ENCODE peak calls at places on chromosome 12, in four cellular contexts. One of them, this sample, is unnamed.
A peak's percentile ranks its signal among the peaks of the same experiment; 100 is the strongest.

GRCh38 chr12:127393896-127394295 is 873.1 kb upstream of the TMEM132C start:
- DNase-seq in lower lobe of right lung: no peak
- DNase-seq in mesendoderm: no peak
- DNase-seq in HCT116: no peak
- DNase-seq in this sample: no peak

GRCh38 chr12:2976581-2976996 is 17.4 kb downstream of the TEAD4 start:
- DNase-seq in lower lobe of right lung: no peak
- DNase-seq in mesendoderm: peak; percentile 68
- DNase-seq in HCT116: no peak
- DNase-seq in this sample: no peak

GRCh38 chr12:3438401-3438800 is 52.6 kb upstream of the PRMT8 start:
- DNase-seq in lower lobe of right lung: no peak
- DNase-seq in mesendoderm: no peak
- DNase-seq in HCT116: no peak
- DNase-seq in this sample: no peak

GRCh38 chr12:30756074-30756473 is 1.3 kb upstream of the CAPRIN2 start:
- DNase-seq in lower lobe of right lung: no peak
- DNase-seq in mesendoderm: no peak
- DNase-seq in HCT116: no peak
- DNase-seq in this sample: no peak

GRCh38 chr12:100724071-100724470 is 70.5 kb upstream of the ANO4 start:
- DNase-seq in lower lobe of right lung: no peak
- DNase-seq in mesendoderm: peak; percentile 21
- DNase-seq in HCT116: no peak
- DNase-seq in this sample: no peak

GRCh38 chr12:57243521-57244305 is 7.3 kb downstream of the STAC3 start:
- DNase-seq in lower lobe of right lung: peak; percentile 88
- DNase-seq in mesendoderm: peak; percentile 92
- DNase-seq in HCT116: peak; percentile 74
- DNase-seq in this sample: peak; percentile 87

GRCh38 chr12:55983229-55983849 is 9.5 kb downstream of the RAB5B start:
- DNase-seq in lower lobe of right lung: no peak
- DNase-seq in mesendoderm: no peak
- DNase-seq in HCT116: no peak
- DNase-seq in this sample: no peak

GRCh38 chr12:25764892-25765291 is 193.6 kb upstream of the RASSF8 start:
- DNase-seq in lower lobe of right lung: no peak
- DNase-seq in mesendoderm: no peak
- DNase-seq in HCT116: no peak
- DNase-seq in this sample: no peak

GRCh38 chr12:9363145-9363544 is 154.9 kb upstream of the PZP start:
- DNase-seq in lower lobe of right lung: no peak
- DNase-seq in mesendoderm: peak; percentile 22
- DNase-seq in HCT116: no peak
- DNase-seq in this sample: no peak

GRCh38 chr12:70243510-70244331 is 488 bp downstream of the CNOT2 start:
- DNase-seq in lower lobe of right lung: peak; percentile 81
- DNase-seq in mesendoderm: peak; percentile 85
- DNase-seq in HCT116: peak; percentile 13
- DNase-seq in this sample: peak; percentile 89

GRCh38 chr12:72031066-72031465 is 92.4 kb downstream of the TPH2 start:
- DNase-seq in lower lobe of right lung: no peak
- DNase-seq in mesendoderm: no peak
- DNase-seq in HCT116: no peak
- DNase-seq in this sample: no peak

GRCh38 chr12:105296116-105297095 is 34.1 kb upstream of the C12orf75 start:
- DNase-seq in lower lobe of right lung: no peak
- DNase-seq in mesendoderm: no peak
- DNase-seq in HCT116: no peak
- DNase-seq in this sample: no peak

GRCh38 chr12:64268409-64268808 is 46.3 kb upstream of the KICS2 start:
- DNase-seq in lower lobe of right lung: no peak
- DNase-seq in mesendoderm: no peak
- DNase-seq in HCT116: no peak
- DNase-seq in this sample: no peak

GRCh38 chr12:130031041-130031440 is 127.2 kb upstream of the TMEM132D start:
- DNase-seq in lower lobe of right lung: no peak
- DNase-seq in mesendoderm: no peak
- DNase-seq in HCT116: no peak
- DNase-seq in this sample: no peak

GRCh38 chr12:78696267-78696666 is 168.3 kb upstream of the SYT1 start:
- DNase-seq in lower lobe of right lung: no peak
- DNase-seq in mesendoderm: no peak
- DNase-seq in HCT116: no peak
- DNase-seq in this sample: no peak

GRCh38 chr12:128727461-128727860 is 96.3 kb downstream of the SLC15A4 start:
- DNase-seq in lower lobe of right lung: no peak
- DNase-seq in mesendoderm: no peak
- DNase-seq in HCT116: no peak
- DNase-seq in this sample: no peak

GRCh38 chr12:54795664-54796063 is 58.7 kb upstream of the MUCL1 start:
- DNase-seq in lower lobe of right lung: no peak
- DNase-seq in mesendoderm: no peak
- DNase-seq in HCT116: no peak
- DNase-seq in this sample: no peak

GRCh38 chr12:87848248-87848868 is 180.8 kb downstream of the C12orf50 start:
- DNase-seq in lower lobe of right lung: no peak
- DNase-seq in mesendoderm: peak; percentile 60
- DNase-seq in HCT116: peak; percentile 54
- DNase-seq in this sample: no peak

GRCh38 chr12:12376636-12377448 is 20.0 kb downstream of the BORCS5 start:
- DNase-seq in lower lobe of right lung: no peak
- DNase-seq in mesendoderm: peak; percentile 81
- DNase-seq in HCT116: peak; percentile 65
- DNase-seq in this sample: no peak

GRCh38 chr12:80216890-80217559 is 117.7 kb downstream of the OTOGL start:
- DNase-seq in lower lobe of right lung: no peak
- DNase-seq in mesendoderm: peak; percentile 36
- DNase-seq in HCT116: no peak
- DNase-seq in this sample: no peak

GRCh38 chr12:111467862-111468245 is 62.1 kb downstream of the SH2B3 start:
- DNase-seq in lower lobe of right lung: no peak
- DNase-seq in mesendoderm: no peak
- DNase-seq in HCT116: no peak
- DNase-seq in this sample: no peak

GRCh38 chr12:44247588-44247987 is 411.7 kb downstream of the TMEM117 start:
- DNase-seq in lower lobe of right lung: no peak
- DNase-seq in mesendoderm: peak; percentile 49
- DNase-seq in HCT116: no peak
- DNase-seq in this sample: no peak

GRCh38 chr12:117044790-117045174 is 54.4 kb downstream of the TESC start:
- DNase-seq in lower lobe of right lung: no peak
- DNase-seq in mesendoderm: no peak
- DNase-seq in HCT116: no peak
- DNase-seq in this sample: no peak

GRCh38 chr12:117045998-117046374 is 53.2 kb downstream of the TESC start:
- DNase-seq in lower lobe of right lung: no peak
- DNase-seq in mesendoderm: peak; percentile 73
- DNase-seq in HCT116: no peak
- DNase-seq in this sample: no peak

GRCh38 chr12:117046425-117046824 is 52.8 kb downstream of the TESC start:
- DNase-seq in lower lobe of right lung: no peak
- DNase-seq in mesendoderm: no peak
- DNase-seq in HCT116: no peak
- DNase-seq in this sample: no peak

GRCh38 chr12:117044311-117044710 is 54.9 kb downstream of the TESC start:
- DNase-seq in lower lobe of right lung: no peak
- DNase-seq in mesendoderm: no peak
- DNase-seq in HCT116: no peak
- DNase-seq in this sample: no peak

GRCh38 chr12:117045175-117045997 is 53.8 kb downstream of the TESC start:
- DNase-seq in lower lobe of right lung: no peak
- DNase-seq in mesendoderm: no peak
- DNase-seq in HCT116: no peak
- DNase-seq in this sample: no peak
- H3K4me1 ChIP-seq in lower lobe of right lung: peaks cover 9% of the 10 kb centered on the region
- H3K4me1 ChIP-seq in mesendoderm: peaks cover 7% of the 10 kb centered on the region
- H3K4me1 ChIP-seq in HCT116: peaks cover 21% of the 10 kb centered on the region
- H3K4me1 ChIP-seq in this sample: peaks cover 11% of the 10 kb centered on the region

GRCh38 chr12:120194534-120195395 is at the start of gene GCN1:
- DNase-seq in lower lobe of right lung: peak; percentile 89
- DNase-seq in mesendoderm: peak; percentile 86
- DNase-seq in HCT116: peak; percentile 47
- DNase-seq in this sample: peak; percentile 94

GRCh38 chr12:120196363-120196762 is 1.8 kb upstream of the GCN1 start:
- DNase-seq in lower lobe of right lung: no peak
- DNase-seq in mesendoderm: no peak
- DNase-seq in HCT116: no peak
- DNase-seq in this sample: no peak

GRCh38 chr12:120199025-120199424 is 1.9 kb downstream of the RPLP0 start:
- DNase-seq in lower lobe of right lung: no peak
- DNase-seq in mesendoderm: no peak
- DNase-seq in HCT116: no peak
- DNase-seq in this sample: no peak

GRCh38 chr12:120199595-120200306 is 1.2 kb downstream of the RPLP0 start:
- DNase-seq in lower lobe of right lung: no peak
- DNase-seq in mesendoderm: no peak
- DNase-seq in HCT116: no peak
- DNase-seq in this sample: no peak

GRCh38 chr12:120197542-120197887 is 3.0 kb upstream of the GCN1 start:
- DNase-seq in lower lobe of right lung: no peak
- DNase-seq in mesendoderm: no peak
- DNase-seq in HCT116: no peak
- DNase-seq in this sample: no peak
- H3K4me1 ChIP-seq in lower lobe of right lung: peaks cover 65% of the 10 kb centered on the region
- H3K4me1 ChIP-seq in mesendoderm: peaks cover 2% of the 10 kb centered on the region
- H3K4me1 ChIP-seq in HCT116: peaks cover 63% of the 10 kb centered on the region
- H3K4me1 ChIP-seq in this sample: peaks cover 45% of the 10 kb centered on the region

GRCh38 chr12:97476255-97476654 is 13.7 kb downstream of the RMST start:
- DNase-seq in lower lobe of right lung: no peak
- DNase-seq in mesendoderm: peak; percentile 39
- DNase-seq in HCT116: no peak
- DNase-seq in this sample: no peak

GRCh38 chr12:97471194-97471593 is 8.6 kb downstream of the RMST start:
- DNase-seq in lower lobe of right lung: no peak
- DNase-seq in mesendoderm: peak; percentile 37
- DNase-seq in HCT116: no peak
- DNase-seq in this sample: no peak

GRCh38 chr12:97474987-97475386 is 12.4 kb downstream of the RMST start:
- DNase-seq in lower lobe of right lung: no peak
- DNase-seq in mesendoderm: no peak
- DNase-seq in HCT116: no peak
- DNase-seq in this sample: no peak
- H3K4me1 ChIP-seq in lower lobe of right lung: no peaks in the 10 kb centered on the region
- H3K4me1 ChIP-seq in mesendoderm: peaks cover 4% of the 10 kb centered on the region
- H3K4me1 ChIP-seq in HCT116: no peaks in the 10 kb centered on the region
- H3K4me1 ChIP-seq in this sample: no peaks in the 10 kb centered on the region

DNA sequence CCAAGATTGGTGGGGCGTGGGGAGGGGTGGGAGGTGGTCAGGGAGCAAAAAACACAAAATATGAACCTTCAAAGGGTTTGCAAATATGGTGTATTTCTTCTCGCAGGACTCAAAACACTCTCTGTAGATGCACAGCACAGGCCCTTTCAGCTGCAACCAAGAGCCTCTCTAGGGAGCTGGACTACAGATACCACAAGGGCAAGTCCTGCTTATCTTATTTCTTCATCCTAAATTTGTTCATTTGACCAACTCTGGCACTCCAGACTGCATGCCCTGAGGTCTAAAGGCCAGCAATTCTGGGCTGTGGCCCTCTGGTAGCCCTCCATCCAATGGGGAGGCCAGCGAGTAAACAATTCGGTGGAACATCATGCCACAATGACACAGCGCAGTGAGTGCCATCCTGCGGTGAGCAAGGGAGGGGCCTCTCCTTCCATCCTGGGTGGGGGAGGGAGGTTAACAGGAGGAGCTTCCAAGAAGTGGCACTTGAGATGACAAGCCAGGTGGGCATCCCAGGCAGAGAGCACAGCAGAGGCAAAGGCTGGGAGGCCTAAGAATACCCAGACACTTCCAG is 616 bp upstream of the SELPLG start:
- DNase-seq in lower lobe of right lung: peak; percentile 78
- DNase-seq in mesendoderm: peak; percentile 62
- DNase-seq in HCT116: no peak
- DNase-seq in this sample: no peak
- H3K4me1 ChIP-seq in lower lobe of right lung: peaks cover 84% of the 10 kb centered on the region
- H3K4me1 ChIP-seq in mesendoderm: peaks cover 6% of the 10 kb centered on the region
- H3K4me1 ChIP-seq in HCT116: peaks cover 25% of the 10 kb centered on the region
- H3K4me1 ChIP-seq in this sample: peaks cover 75% of the 10 kb centered on the region

DNA sequence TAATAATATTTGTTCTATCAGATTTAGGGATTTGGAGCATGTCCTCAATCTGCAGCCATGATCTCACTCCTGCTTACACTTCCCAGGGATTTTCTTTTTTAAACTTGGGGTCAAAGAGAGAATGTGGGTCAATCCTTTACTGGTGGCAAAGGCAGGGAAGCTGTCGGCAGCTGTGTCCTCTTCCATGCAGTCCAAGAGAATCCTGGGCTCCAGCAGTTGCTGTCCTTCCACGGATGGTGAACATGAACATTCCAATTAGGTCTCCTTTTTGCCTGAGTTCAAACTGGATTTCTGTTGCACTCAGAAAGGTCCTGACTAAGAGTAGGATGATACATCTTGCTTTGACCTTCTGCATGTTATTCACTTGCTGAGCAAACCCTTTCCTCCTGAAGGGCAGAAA is 73.9 kb downstream of the ARL6IP4 start:
- DNase-seq in lower lobe of right lung: no peak
- DNase-seq in mesendoderm: no peak
- DNase-seq in HCT116: no peak
- DNase-seq in this sample: no peak
- H3K4me1 ChIP-seq in lower lobe of right lung: peaks cover 33% of the 10 kb centered on the region
- H3K4me1 ChIP-seq in mesendoderm: peaks cover 2% of the 10 kb centered on the region
- H3K4me1 ChIP-seq in HCT116: peaks cover 19% of the 10 kb centered on the region
- H3K4me1 ChIP-seq in this sample: peaks cover 9% of the 10 kb centered on the region

GRCh38 chr12:52145228-52145940 is 46.4 kb downstream of the KRT80 start:
- DNase-seq in lower lobe of right lung: no peak
- DNase-seq in mesendoderm: no peak
- DNase-seq in HCT116: no peak
- DNase-seq in this sample: no peak
- H3K4me1 ChIP-seq in lower lobe of right lung: peaks cover 48% of the 10 kb centered on the region
- H3K4me1 ChIP-seq in mesendoderm: peaks cover 2% of the 10 kb centered on the region
- H3K4me1 ChIP-seq in HCT116: peaks cover 91% of the 10 kb centered on the region
- H3K4me1 ChIP-seq in this sample: peaks cover 37% of the 10 kb centered on the region

DNA sequence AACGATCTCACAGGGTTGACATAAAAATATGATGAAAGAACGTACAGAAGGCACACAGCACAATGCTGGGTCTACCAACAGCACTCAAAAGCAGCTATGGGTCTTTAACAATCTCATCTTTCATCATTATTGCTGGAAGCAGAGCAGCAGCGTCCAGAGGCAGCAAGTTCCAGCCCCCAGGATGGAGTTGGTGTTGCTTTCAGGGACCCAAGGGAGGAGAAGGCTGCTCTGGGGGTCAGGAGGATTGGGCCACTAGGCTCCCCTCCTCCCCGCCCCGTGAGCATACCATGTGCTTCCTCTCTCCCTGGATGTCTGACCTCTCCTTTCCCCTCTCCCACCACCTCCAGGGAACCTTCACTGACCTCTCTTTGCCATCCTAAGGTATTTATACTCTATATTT is 13.3 kb downstream of the KCTD10 start:
- DNase-seq in lower lobe of right lung: no peak
- DNase-seq in mesendoderm: no peak
- DNase-seq in HCT116: no peak
- DNase-seq in this sample: no peak
- H3K4me1 ChIP-seq in lower lobe of right lung: peaks cover 97% of the 10 kb centered on the region
- H3K4me1 ChIP-seq in mesendoderm: peaks cover 26% of the 10 kb centered on the region
- H3K4me1 ChIP-seq in HCT116: peaks cover 44% of the 10 kb centered on the region
- H3K4me1 ChIP-seq in this sample: peaks cover 96% of the 10 kb centered on the region

This sample was measured in upper lobe of right lung.